ENCODE peak calls at places on chromosomes 4 and X, in seven cellular contexts. One of them, this sample, is unnamed.

GRCh38 chrX:101803451-101803850 is 128.4 kb downstream of the ZMAT1 start:
- DNase-seq in sigmoid colon: no peak
- DNase-seq in tibial nerve: no peak
- DNase-seq in esophagus muscularis mucosa: no peak
- DNase-seq in A549: no peak
- DNase-seq in ovary: no peak
- DNase-seq in transverse colon: no peak
- DNase-seq in this sample: no peak

GRCh38 chr4:48343531-48343930 is 2.2 kb downstream of the SLAIN2 start:
- DNase-seq in sigmoid colon: no peak
- DNase-seq in tibial nerve: no peak
- DNase-seq in esophagus muscularis mucosa: no peak
- DNase-seq in A549: no peak
- DNase-seq in ovary: no peak
- DNase-seq in transverse colon: no peak
- DNase-seq in this sample: no peak

GRCh38 chr4:184475096-184475461 is 729 bp upstream of the IRF2 start:
- DNase-seq in sigmoid colon: peak; percentile 84
- DNase-seq in tibial nerve: no peak
- DNase-seq in esophagus muscularis mucosa: no peak
- DNase-seq in A549: peak; percentile 28
- DNase-seq in ovary: peak; percentile 71
- DNase-seq in transverse colon: peak; percentile 62
- DNase-seq in this sample: peak; percentile 57

GRCh38 chr4:129246850-129247542 is 151.0 kb downstream of the C4orf33 start:
- DNase-seq in sigmoid colon: no peak
- DNase-seq in tibial nerve: no peak
- DNase-seq in esophagus muscularis mucosa: no peak
- DNase-seq in A549: no peak
- DNase-seq in ovary: no peak
- DNase-seq in transverse colon: peak; percentile 8
- DNase-seq in this sample: no peak

GRCh38 chr4:83438719-83439118 is 16.9 kb downstream of the HELQ start:
- DNase-seq in sigmoid colon: no peak
- DNase-seq in tibial nerve: no peak
- DNase-seq in esophagus muscularis mucosa: no peak
- DNase-seq in A549: no peak
- DNase-seq in ovary: no peak
- DNase-seq in transverse colon: no peak
- DNase-seq in this sample: no peak

GRCh38 chr4:48960988-48961635 is 25.0 kb upstream of the CWH43 start:
- DNase-seq in sigmoid colon: no peak
- DNase-seq in tibial nerve: no peak
- DNase-seq in esophagus muscularis mucosa: no peak
- DNase-seq in A549: no peak
- DNase-seq in ovary: no peak
- DNase-seq in transverse colon: no peak
- DNase-seq in this sample: no peak

GRCh38 chrX:71911023-71911730 is 532 bp downstream of the NHSL2 start:
- DNase-seq in sigmoid colon: peak; percentile 67
- DNase-seq in tibial nerve: no peak
- DNase-seq in esophagus muscularis mucosa: no peak
- DNase-seq in A549: peak; percentile 42
- DNase-seq in ovary: peak; percentile 38
- DNase-seq in transverse colon: peak; percentile 9
- DNase-seq in this sample: no peak

GRCh38 chr4:123849495-123849894 is 452.9 kb downstream of the SPRY1 start:
- DNase-seq in sigmoid colon: no peak
- DNase-seq in tibial nerve: no peak
- DNase-seq in esophagus muscularis mucosa: no peak
- DNase-seq in A549: no peak
- DNase-seq in ovary: no peak
- DNase-seq in transverse colon: no peak
- DNase-seq in this sample: no peak

GRCh38 chr4:87541956-87542709 is 13.0 kb upstream of the SPARCL1 start:
- DNase-seq in sigmoid colon: no peak
- DNase-seq in tibial nerve: no peak
- DNase-seq in esophagus muscularis mucosa: peak; percentile 64
- DNase-seq in A549: no peak
- DNase-seq in ovary: no peak
- DNase-seq in transverse colon: no peak
- DNase-seq in this sample: no peak

GRCh38 chr4:108954880-108955279 is 192.0 kb upstream of the ETNPPL start:
- DNase-seq in sigmoid colon: no peak
- DNase-seq in tibial nerve: no peak
- DNase-seq in esophagus muscularis mucosa: no peak
- DNase-seq in A549: no peak
- DNase-seq in ovary: no peak
- DNase-seq in transverse colon: no peak
- DNase-seq in this sample: no peak
- TF ChIP-seq EP300 in sigmoid colon: no peak
- TF ChIP-seq EP300 in tibial nerve: no peak
- TF ChIP-seq EP300 in esophagus muscularis mucosa: no peak
- TF ChIP-seq EP300 in A549: no peak
- TF ChIP-seq EP300 in ovary: no peak
- TF ChIP-seq EP300 in transverse colon: no peak
- TF ChIP-seq EP300 in this sample: no peak

GRCh38 chrX:115531818-115532403 is 29.1 kb upstream of the PLS3 start:
- DNase-seq in sigmoid colon: no peak
- DNase-seq in tibial nerve: no peak
- DNase-seq in esophagus muscularis mucosa: no peak
- DNase-seq in A549: no peak
- DNase-seq in ovary: no peak
- DNase-seq in transverse colon: no peak
- DNase-seq in this sample: no peak
- TF ChIP-seq EP300 in sigmoid colon: no peak
- TF ChIP-seq EP300 in tibial nerve: no peak
- TF ChIP-seq EP300 in esophagus muscularis mucosa: no peak
- TF ChIP-seq EP300 in A549: no peak
- TF ChIP-seq EP300 in ovary: no peak
- TF ChIP-seq EP300 in transverse colon: no peak
- TF ChIP-seq EP300 in this sample: no peak

GRCh38 chr4:74096265-74096980 is 2.6 kb downstream of the CXCL2 start:
- DNase-seq in sigmoid colon: no peak
- DNase-seq in tibial nerve: no peak
- DNase-seq in esophagus muscularis mucosa: no peak
- DNase-seq in A549: no peak
- DNase-seq in ovary: no peak
- DNase-seq in transverse colon: no peak
- DNase-seq in this sample: peak; percentile 29
- TF ChIP-seq EP300 in sigmoid colon: no peak
- TF ChIP-seq EP300 in tibial nerve: no peak
- TF ChIP-seq EP300 in esophagus muscularis mucosa: no peak
- TF ChIP-seq EP300 in A549: no peak
- TF ChIP-seq EP300 in ovary: no peak
- TF ChIP-seq EP300 in transverse colon: no peak
- TF ChIP-seq EP300 in this sample: no peak

DNA sequence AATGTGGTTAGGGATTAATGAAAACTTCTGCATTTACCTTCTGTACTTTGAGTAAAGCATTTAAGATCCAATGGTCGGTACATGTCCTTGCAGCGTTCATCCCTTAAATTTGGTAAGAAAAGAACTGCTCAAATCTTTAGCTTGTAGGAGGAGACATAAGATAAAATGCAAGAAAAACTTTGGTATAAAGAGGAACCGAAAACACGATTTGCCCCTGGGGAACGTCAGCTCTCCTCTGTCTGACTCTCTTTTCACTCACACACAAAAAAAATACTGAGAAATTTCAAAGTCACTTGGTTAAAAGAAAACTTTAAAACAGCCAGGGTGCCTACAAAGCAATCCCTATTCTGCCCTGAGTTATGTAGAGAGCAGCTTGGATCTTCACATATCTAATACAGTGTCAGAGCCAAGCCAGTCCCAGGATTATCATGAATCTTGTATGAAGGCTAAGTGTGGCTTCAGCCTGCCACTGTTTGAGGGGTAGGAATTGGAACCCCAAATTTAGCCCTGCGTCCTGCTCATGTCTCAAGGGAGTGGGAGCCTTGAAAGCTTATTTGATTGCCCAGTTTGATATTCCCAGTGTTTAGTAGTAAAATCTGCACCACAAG is 248.6 kb upstream of the CXXC4 start:
- DNase-seq in sigmoid colon: no peak
- DNase-seq in tibial nerve: no peak
- DNase-seq in esophagus muscularis mucosa: no peak
- DNase-seq in A549: no peak
- DNase-seq in ovary: no peak
- DNase-seq in transverse colon: no peak
- DNase-seq in this sample: no peak
- TF ChIP-seq EP300 in sigmoid colon: no peak
- TF ChIP-seq EP300 in tibial nerve: no peak
- TF ChIP-seq EP300 in esophagus muscularis mucosa: no peak
- TF ChIP-seq EP300 in A549: no peak
- TF ChIP-seq EP300 in ovary: no peak
- TF ChIP-seq EP300 in transverse colon: no peak
- TF ChIP-seq EP300 in this sample: no peak

GRCh38 chrX:153880440-153880815 is 5.5 kb downstream of the L1CAM start:
- DNase-seq in sigmoid colon: no peak
- DNase-seq in tibial nerve: no peak
- DNase-seq in esophagus muscularis mucosa: no peak
- DNase-seq in A549: no peak
- DNase-seq in ovary: no peak
- DNase-seq in transverse colon: no peak
- DNase-seq in this sample: no peak

GRCh38 chrX:153878285-153878779 is 7.6 kb downstream of the L1CAM start:
- DNase-seq in sigmoid colon: no peak
- DNase-seq in tibial nerve: no peak
- DNase-seq in esophagus muscularis mucosa: no peak
- DNase-seq in A549: no peak
- DNase-seq in ovary: no peak
- DNase-seq in transverse colon: no peak
- DNase-seq in this sample: no peak

GRCh38 chrX:153877571-153878261 is 8.3 kb downstream of the L1CAM start:
- DNase-seq in sigmoid colon: no peak
- DNase-seq in tibial nerve: no peak
- DNase-seq in esophagus muscularis mucosa: no peak
- DNase-seq in A549: no peak
- DNase-seq in ovary: no peak
- DNase-seq in transverse colon: no peak
- DNase-seq in this sample: no peak

GRCh38 chrX:153879741-153880439 is 6.1 kb downstream of the L1CAM start:
- DNase-seq in sigmoid colon: no peak
- DNase-seq in tibial nerve: no peak
- DNase-seq in esophagus muscularis mucosa: no peak
- DNase-seq in A549: no peak
- DNase-seq in ovary: no peak
- DNase-seq in transverse colon: no peak
- DNase-seq in this sample: no peak

GRCh38 chrX:153878969-153879653 is 6.9 kb downstream of the L1CAM start:
- DNase-seq in sigmoid colon: no peak
- DNase-seq in tibial nerve: no peak
- DNase-seq in esophagus muscularis mucosa: no peak
- DNase-seq in A549: no peak
- DNase-seq in ovary: no peak
- DNase-seq in transverse colon: no peak
- DNase-seq in this sample: no peak
- TF ChIP-seq EP300 in sigmoid colon: no peak
- TF ChIP-seq EP300 in tibial nerve: no peak
- TF ChIP-seq EP300 in esophagus muscularis mucosa: no peak
- TF ChIP-seq EP300 in A549: no peak
- TF ChIP-seq EP300 in ovary: no peak
- TF ChIP-seq EP300 in transverse colon: no peak
- TF ChIP-seq EP300 in this sample: no peak